ENCODE peak calls at places on chromosomes 12 and 14, in six cellular contexts. G is neural progenitor cell, O is thoracic aorta, E is PC-3, H is pancreas, X is IMR-90. M is an unnamed sample. For H3K9me3, the result is how much of the 10 kb centered on the place peaks cover.

GRCh38 chr14:100408350-100409015 is 85.3 kb downstream of the SLC25A47 start:
- DNase-seq in G (no peak), O (no peak), E (peak), H (peak), X (peak), M (peak)

GRCh38 chr12:41663487-41664258 is 475.6 kb downstream of the PDZRN4 start:
- DNase-seq in G (peak), O (no peak), E (peak), H (no peak), X (peak), M (no peak)

GRCh38 chr12:113214938-113215400 is 6.3 kb upstream of the TPCN1 start:
- DNase-seq in G (no peak), O (no peak), E (peak), H (no peak), X (peak), M (no peak)

GRCh38 chr12:88854260-88854659 is 274.0 kb upstream of the KITLG start:
- DNase-seq in G (no peak), O (no peak), E (peak), H (no peak), X (peak), M (no peak)

GRCh38 chr14:64421166-64421565 is 33.0 kb downstream of the MTHFD1 start:
- DNase-seq in G (no peak), O (no peak), E (peak), H (no peak), X (peak), M (no peak)

GRCh38 chr14:99427632-99428315 is 52.9 kb downstream of the SETD3 start:
- DNase-seq in G (no peak), O (no peak), E (no peak), H (no peak), X (peak), M (no peak)

GRCh38 chr12:6664902-6665301 is 2.0 kb upstream of the ING4 start:
- DNase-seq in G (no peak), O (no peak), E (no peak), H (no peak), X (no peak), M (no peak)

GRCh38 chr14:47948981-47949380 is 273.6 kb upstream of the MDGA2 start:
- DNase-seq in G (no peak), O (no peak), E (no peak), H (no peak), X (no peak), M (no peak)

GRCh38 chr14:104751539-104752337 is 1.2 kb upstream of the SIVA1 start:
- DNase-seq in G (no peak), O (no peak), E (no peak), H (peak), X (no peak), M (no peak)
- H3K4me3 ChIP-seq in G (peak), O (peak), E (peak), H (no peak), X (peak), M (peak)

GRCh38 chr14:58282925-58283593 is 15.3 kb upstream of the ARID4A start:
- DNase-seq in G (no peak), O (no peak), E (no peak), H (no peak), X (no peak), M (no peak)
- H3K27ac ChIP-seq in G (no peak), O (peak), E (no peak), H (no peak), X (no peak), M (no peak)

GRCh38 chr12:30784508-30784907 is 29.8 kb upstream of the CAPRIN2 start:
- DNase-seq in G (no peak), O (no peak), E (no peak), H (no peak), X (no peak), M (no peak)
- H3K9me3 ChIP-seq in G (under half), O (under half), E (under half), H (under half), X (under half), M (under half)

GRCh38 chr14:56358265-56358664 is 221.3 kb upstream of the TMEM260 start:
- DNase-seq in G (no peak), O (no peak), E (no peak), H (no peak), X (no peak), M (no peak)
- H3K4me3 ChIP-seq in G (no peak), O (no peak), E (no peak), H (no peak), X (no peak), M (no peak)

DNA sequence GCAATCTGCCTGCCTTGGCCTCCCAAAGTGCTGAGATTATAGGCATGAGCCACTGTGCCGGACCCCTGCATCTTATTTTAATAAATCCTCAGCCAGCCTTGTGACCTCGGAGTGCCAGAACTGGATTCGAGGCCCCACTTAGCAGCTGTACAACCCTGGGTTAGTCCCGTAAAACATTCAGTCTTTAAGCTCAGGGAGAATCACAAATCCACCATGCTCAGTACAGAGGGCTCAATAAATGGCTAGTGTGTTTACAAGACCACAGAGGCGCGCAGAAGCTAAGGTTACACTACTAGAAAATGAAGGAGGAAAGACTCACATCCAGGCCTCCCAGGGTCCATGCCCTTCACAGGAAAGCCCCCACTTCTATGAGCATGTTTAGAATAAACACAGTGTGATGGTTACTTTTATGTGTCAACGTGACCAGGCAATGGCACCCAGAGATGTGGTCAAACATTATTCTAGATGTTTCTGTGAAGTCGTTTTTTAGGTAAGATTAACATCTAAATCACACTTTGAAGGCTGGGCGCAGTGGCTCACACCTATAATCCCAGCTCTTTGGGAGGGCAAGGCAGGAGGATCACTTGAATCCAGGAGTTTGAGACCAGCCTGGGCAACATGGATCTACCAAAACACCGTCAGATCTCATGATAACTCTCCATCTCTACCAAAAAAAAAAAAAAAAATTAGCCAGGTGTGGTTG is 55.3 kb downstream of the CLMN start:
- DNase-seq in G (no peak), O (no peak), E (no peak), H (no peak), X (no peak), M (no peak)
- H3K27ac ChIP-seq in G (no peak), O (no peak), E (peak), H (peak), X (no peak), M (no peak)

DNA sequence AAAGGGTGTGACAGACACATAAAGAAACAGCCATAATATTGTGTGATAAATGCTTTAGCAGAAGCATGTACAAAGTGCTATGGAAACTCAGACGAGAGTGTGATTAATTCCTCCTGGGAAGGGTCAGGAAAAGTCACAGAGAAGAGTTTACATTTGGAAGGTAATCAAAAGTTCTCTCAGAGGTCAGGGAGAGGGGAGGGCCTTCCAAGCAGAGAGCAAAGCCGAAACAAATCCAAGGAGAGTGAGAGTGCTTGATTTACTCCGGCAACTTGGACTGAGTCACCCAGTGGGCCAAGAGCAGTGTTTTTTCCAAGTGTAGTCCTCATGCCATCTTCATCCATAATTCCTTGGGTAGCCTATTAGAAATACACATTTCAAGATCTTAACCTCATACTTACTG is 108.3 kb downstream of the IGF1 start:
- DNase-seq in G (no peak), O (no peak), E (no peak), H (no peak), X (peak), M (no peak)
- H3K9me3 ChIP-seq in G (under half), O (under half), E (under half), H (under half), X (under half), M (under half)

DNA sequence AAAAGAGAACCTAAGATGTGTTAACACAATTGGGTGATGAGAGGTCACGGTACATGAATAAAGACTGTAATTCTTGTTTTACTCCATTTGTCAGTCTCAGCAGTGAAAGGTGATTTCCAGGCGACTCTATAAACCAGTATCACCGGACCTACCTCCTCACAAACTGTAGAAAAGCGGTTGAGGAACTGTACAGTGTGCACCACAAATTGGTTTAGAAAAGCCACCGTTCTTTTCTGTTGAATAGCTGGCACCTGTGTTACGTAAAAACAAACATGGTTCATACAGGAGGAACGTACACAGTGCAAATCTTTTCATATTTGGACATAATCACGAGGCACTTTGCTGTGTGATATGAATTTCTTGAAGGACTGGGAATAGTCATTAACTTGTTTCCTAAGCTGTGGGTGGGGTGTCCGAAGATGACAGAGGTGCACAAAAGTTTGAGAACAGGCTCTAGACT is 665 bp downstream of the WASHC3 start:
- DNase-seq in G (no peak), O (no peak), E (peak), H (no peak), X (peak), M (no peak)
- H3K4me3 ChIP-seq in G (peak), O (peak), E (peak), H (peak), X (peak), M (peak)

DNA sequence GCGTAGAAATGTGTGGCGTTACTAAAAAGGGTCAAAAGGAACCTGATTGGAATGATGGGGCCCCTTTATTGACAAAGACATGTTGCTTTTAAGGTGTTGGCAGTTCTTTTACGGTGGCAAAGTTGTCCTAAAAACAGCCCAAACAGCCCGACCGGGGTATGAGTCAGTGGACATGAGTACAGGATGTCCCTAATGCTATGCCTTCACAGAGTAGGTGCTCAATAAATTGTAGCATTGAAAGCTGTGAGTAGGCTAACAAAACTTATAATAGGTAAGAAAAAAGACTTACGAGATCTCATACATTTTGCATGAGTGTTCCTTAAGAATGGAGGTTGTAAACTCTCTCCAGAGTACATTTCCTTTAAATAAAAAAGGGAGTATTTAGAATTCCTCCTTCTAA is 2.6 kb downstream of the ELK3 start:
- DNase-seq in G (no peak), O (no peak), E (peak), H (no peak), X (peak), M (no peak)
- H3K27ac ChIP-seq in G (no peak), O (peak), E (peak), H (no peak), X (peak), M (peak)